ENCODE peak calls at places on chromosome 6, in five cellular contexts. D, V, A, W and L are unnamed samples.

GRCh38 chr6:7115452-7116223 is 7.9 kb downstream of the RREB1 start:
- DNase-seq in D (peak; percentile 13), V (no peak), A (peak; percentile 19), W (no peak), L (peak; percentile 21)

GRCh38 chr6:33577718-33578117 is 2.4 kb downstream of the BAK1 start:
- DNase-seq in D (no peak), V (no peak), A (no peak), W (no peak), L (no peak)

GRCh38 chr6:143634486-143634885 is 43.3 kb upstream of the PHACTR2 start:
- DNase-seq in D (peak; percentile 10), V (no peak), A (no peak), W (no peak), L (no peak)

GRCh38 chr6:26295691-26296555 is 69.1 kb upstream of the BTN3A2 start:
- DNase-seq in D (no peak), V (no peak), A (peak; percentile 70), W (no peak), L (no peak)

GRCh38 chr6:39982720-39983119 is 48.5 kb upstream of the MOCS1 start:
- DNase-seq in D (no peak), V (no peak), A (no peak), W (no peak), L (no peak)

GRCh38 chr6:122817766-122818165 is 28.7 kb downstream of the SMPDL3A start:
- DNase-seq in D (no peak), V (no peak), A (no peak), W (no peak), L (no peak)

GRCh38 chr6:156842598-156843250 is 65.5 kb downstream of the ARID1B start:
- DNase-seq in D (no peak), V (no peak), A (peak; percentile 53), W (no peak), L (no peak)

GRCh38 chr6:85113934-85114582 is 335.8 kb upstream of the NT5E start:
- DNase-seq in D (no peak), V (no peak), A (peak; percentile 89), W (no peak), L (no peak)

GRCh38 chr6:126812651-126813050 is 305.8 kb upstream of the RSPO3 start:
- DNase-seq in D (no peak), V (no peak), A (peak; percentile 25), W (no peak), L (no peak)

GRCh38 chr6:22236626-22237414 is 60.0 kb downstream of the PRL start:
- DNase-seq in D (peak; percentile 74), V (no peak), A (peak; percentile 75), W (no peak), L (no peak)

GRCh38 chr6:169999367-169999766 is 247.9 kb downstream of the ERMARD start:
- DNase-seq in D (no peak), V (no peak), A (no peak), W (no peak), L (no peak)

GRCh38 chr6:36852481-36853147 is 13.4 kb upstream of the CPNE5 start:
- DNase-seq in D (peak; percentile 71), V (no peak), A (peak; percentile 79), W (no peak), L (no peak)

GRCh38 chr6:1593958-1594314 is 15.8 kb upstream of the FOXC1 start:
- DNase-seq in D (no peak), V (no peak), A (no peak), W (no peak), L (no peak)

GRCh38 chr6:2885967-2886731 is 17.0 kb downstream of the SERPINB9 start:
- DNase-seq in D (no peak), V (no peak), A (no peak), W (no peak), L (no peak)

GRCh38 chr6:89826029-89826528 is 3.6 kb upstream of the CASP8AP2 start:
- DNase-seq in D (no peak), V (no peak), A (peak; percentile 36), W (no peak), L (no peak)

GRCh38 chr6:104728444-104728843 is 131.3 kb downstream of the HACE1 start:
- DNase-seq in D (no peak), V (no peak), A (peak; percentile 34), W (no peak), L (no peak)

GRCh38 chr6:46983007-46983411 is 59.1 kb downstream of the ADGRF1 start:
- DNase-seq in D (peak; percentile 36), V (no peak), A (no peak), W (no peak), L (no peak)

GRCh38 chr6:140537834-140538680 is 1163.6 kb upstream of the CITED2 start:
- DNase-seq in D (peak; percentile 80), V (no peak), A (peak; percentile 96), W (no peak), L (peak; percentile 4)

GRCh38 chr6:130372786-130373185 is 7.0 kb downstream of the TMEM200A start:
- DNase-seq in D (no peak), V (no peak), A (no peak), W (no peak), L (no peak)

GRCh38 chr6:125944434-125944816 is 12.1 kb upstream of the HINT3 start:
- DNase-seq in D (peak; percentile 24), V (no peak), A (peak; percentile 91), W (no peak), L (peak; percentile 73)

GRCh38 chr6:34888874-34889555 is at the start of gene ANKS1A:
- DNase-seq in D (peak; percentile 64), V (peak; percentile 66), A (peak; percentile 53), W (peak; percentile 83), L (peak; percentile 87)

GRCh38 chr6:90086517-90086916 is 192.2 kb downstream of the GJA10 start:
- DNase-seq in D (no peak), V (no peak), A (no peak), W (no peak), L (no peak)

GRCh38 chr6:125791151-125791819 is 525 bp downstream of the NCOA7 start:
- DNase-seq in D (peak; percentile 64), V (no peak), A (peak; percentile 58), W (no peak), L (peak; percentile 77)

GRCh38 chr6:152750694-152751093 is at the start of gene VIP:
- DNase-seq in D (peak; percentile 41), V (no peak), A (peak; percentile 67), W (no peak), L (no peak)

GRCh38 chr6:80771941-80772340 is 665.5 kb downstream of the BCKDHB start:
- DNase-seq in D (peak; percentile 18), V (no peak), A (peak; percentile 48), W (no peak), L (no peak)

GRCh38 chr6:132713355-132714134 is at the start of gene VNN1:
- DNase-seq in D (peak; percentile 25), V (no peak), A (no peak), W (no peak), L (peak; percentile 4)

GRCh38 chr6:1597924-1598323 is 11.8 kb upstream of the FOXC1 start:
- DNase-seq in D (no peak), V (no peak), A (peak; percentile 78), W (no peak), L (no peak)

GRCh38 chr6:31246051-31246495 is 25.8 kb downstream of the HLA-C start:
- DNase-seq in D (peak; percentile 73), V (no peak), A (peak; percentile 40), W (no peak), L (no peak)

GRCh38 chr6:86380571-86381125 is 556.7 kb upstream of the HTR1E start:
- DNase-seq in D (no peak), V (no peak), A (no peak), W (no peak), L (no peak)

GRCh38 chr6:123534264-123534663 is 102.5 kb downstream of the TRDN start:
- DNase-seq in D (no peak), V (no peak), A (no peak), W (no peak), L (no peak)

GRCh38 chr6:157759028-157759427 is 64.0 kb upstream of the SNX9 start:
- DNase-seq in D (no peak), V (no peak), A (no peak), W (no peak), L (no peak)

GRCh38 chr6:125844989-125845388 is 54.2 kb downstream of the NCOA7 start:
- DNase-seq in D (no peak), V (no peak), A (peak; percentile 67), W (no peak), L (peak; percentile 20)